ENCODE peak calls at places on chromosomes 4 and X, in ten cellular contexts. Z is kidney epithelial cell, W is GM12864, X is HFF-Myc, L is A549, R is lower leg skin, V is sigmoid colon, B is body of pancreas, K is mammary epithelial cell, T is cardiac muscle cell. S is an unnamed sample.

GRCh38 chr4:132056466-132056865 is 1092.6 kb upstream of the PCDH10 start:
- DNase-seq in L (no peak), W (no peak), R (no peak), Z (no peak), X (no peak), B (no peak), K (no peak), V (no peak), T (peak), S (no peak)

GRCh38 chrX:10513974-10514373 is 106.4 kb downstream of the MID1 start:
- DNase-seq in Z (no peak), X (no peak), W (no peak), T (no peak), K (no peak), B (no peak), L (peak), R (no peak), V (no peak), S (no peak)

GRCh38 chr4:14581741-14582140 is 420.5 kb upstream of the CPEB2 start:
- DNase-seq in L (no peak), B (no peak), R (no peak), V (no peak), X (no peak), W (no peak), Z (no peak), K (no peak), T (no peak), S (no peak)

GRCh38 chrX:21698274-21698673 is 40.1 kb upstream of the KLHL34 start:
- DNase-seq in W (no peak), L (no peak), V (no peak), B (no peak), K (no peak), T (no peak), Z (no peak), R (no peak), X (no peak), S (no peak)

GRCh38 chrX:113222305-113222704 is 381.7 kb upstream of the AMOT start:
- DNase-seq in L (no peak), V (no peak), W (no peak), Z (no peak), K (no peak), X (no peak), R (no peak), B (peak), T (no peak), S (no peak)

GRCh38 chr4:153519677-153520076 is 53.5 kb downstream of the TMEM131L start:
- DNase-seq in W (no peak), L (no peak), V (no peak), Z (no peak), R (no peak), T (no peak), B (no peak), K (no peak), X (no peak), S (no peak)

GRCh38 chr4:116016201-116016600 is 902.8 kb upstream of the NDST4 start:
- DNase-seq in L (no peak), K (peak), T (peak), V (peak), Z (peak), R (no peak), W (no peak), B (peak), X (no peak), S (no peak)

GRCh38 chrX:17030580-17031285 is 84.3 kb downstream of the REPS2 start:
- DNase-seq in R (no peak), K (no peak), W (no peak), Z (no peak), T (peak), V (no peak), X (no peak), B (no peak), L (no peak), S (no peak)

GRCh38 chrX:106730385-106730784 is 3.9 kb downstream of the RNF128 start:
- DNase-seq in V (no peak), W (no peak), B (no peak), Z (no peak), X (no peak), L (no peak), R (no peak), K (no peak), T (no peak), S (no peak)

GRCh38 chr4:30716158-30716557 is 4.0 kb upstream of the PCDH7 start:
- DNase-seq in Z (no peak), K (peak), W (no peak), X (no peak), L (peak), T (peak), B (no peak), R (no peak), V (no peak), S (no peak)

GRCh38 chrX:112367065-112367464 is 284.5 kb upstream of the TRPC5 start:
- DNase-seq in R (no peak), W (no peak), X (no peak), L (no peak), V (no peak), K (no peak), Z (no peak), T (no peak), B (no peak), S (no peak)

GRCh38 chr4:94304365-94304971 is 38.2 kb downstream of the HPGDS start:
- DNase-seq in R (no peak), V (no peak), X (peak), B (no peak), Z (peak), K (peak), W (peak), T (peak), L (peak), S (no peak)

GRCh38 chr4:106238819-106239420 is 77.1 kb downstream of the TBCK start:
- DNase-seq in R (no peak), L (peak), V (no peak), K (peak), W (no peak), X (peak), B (no peak), T (peak), Z (peak), S (no peak)

GRCh38 chr4:16582526-16582925 is 315.9 kb downstream of the LDB2 start:
- DNase-seq in V (no peak), T (no peak), W (no peak), R (no peak), X (no peak), Z (no peak), B (no peak), K (no peak), L (no peak), S (no peak)

GRCh38 chrX:55908685-55909212 is 191.2 kb downstream of the RRAGB start:
- DNase-seq in Z (no peak), V (no peak), B (no peak), L (peak), R (peak), W (no peak), K (peak), T (peak), X (no peak), S (no peak)

GRCh38 chrX:989959-990510 is 222.4 kb downstream of the CRLF2 start:
- DNase-seq in X (peak), B (peak), W (no peak), K (peak), V (peak), L (peak), R (peak), T (peak), Z (peak), S (peak)

GRCh38 chr4:154928640-154929257 is 147.7 kb downstream of the RBM46 start:
- DNase-seq in B (no peak), Z (peak), X (peak), W (no peak), L (peak), R (no peak), T (peak), V (no peak), K (peak), S (no peak)

GRCh38 chr4:1593881-1594345 is 90.2 kb downstream of the FAM53A start:
- DNase-seq in K (no peak), L (no peak), B (no peak), Z (no peak), V (peak), W (no peak), X (no peak), R (no peak), T (no peak), S (no peak)

DNA sequence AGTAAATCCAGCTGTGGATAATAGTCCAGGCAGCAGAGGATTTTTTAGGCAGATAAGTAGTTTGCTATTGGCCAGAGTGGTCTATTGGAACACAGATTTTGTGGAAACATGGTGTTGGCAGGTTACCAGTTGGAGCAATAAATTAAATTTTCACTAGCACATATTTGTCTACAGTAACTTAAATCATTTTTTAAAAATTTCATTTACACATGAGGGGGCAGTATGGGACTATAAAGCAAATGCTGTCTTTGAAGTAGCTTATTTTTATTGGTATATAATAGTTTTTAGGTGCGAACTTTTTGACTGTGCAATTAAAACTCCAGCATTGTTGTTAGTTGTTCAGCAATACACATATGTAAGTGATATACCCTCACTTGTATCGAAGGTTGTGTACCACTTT is 289.8 kb downstream of the ARHGAP10 start:
- DNase-seq in L (no peak), V (no peak), R (no peak), T (no peak), B (no peak), W (no peak), X (no peak), Z (no peak), K (no peak), S (no peak)
- TF ChIP-seq CTCF in L (no peak), V (no peak), R (no peak), T (no peak), B (no peak), W (no peak), X (no peak), Z (no peak), K (no peak), S (no peak)

GRCh38 chrX:12844319-12844718 is 22.6 kb upstream of the TLR7 start:
- DNase-seq in V (no peak), Z (no peak), W (no peak), L (no peak), K (no peak), T (no peak), R (no peak), X (no peak), B (no peak), S (no peak)
- H3K4me3 ChIP-seq in V (no peak), Z (no peak), W (no peak), L (no peak), K (no peak), T (no peak), R (no peak), X (no peak), B (no peak), S (no peak)

GRCh38 chr4:134753390-134753789 is 551.8 kb upstream of the PABPC4L start:
- DNase-seq in W (no peak), R (no peak), Z (no peak), X (no peak), T (no peak), V (no peak), B (no peak), L (no peak), K (no peak), S (no peak)
- TF ChIP-seq CTCF in W (no peak), R (no peak), Z (no peak), X (no peak), T (no peak), V (no peak), B (no peak), L (no peak), K (no peak), S (no peak)

GRCh38 chr4:86893136-86893535 is 914 bp upstream of the C4orf36 start:
- DNase-seq in T (no peak), L (no peak), R (no peak), Z (no peak), K (no peak), B (no peak), W (no peak), X (no peak), V (no peak), S (no peak)
- H3K4me3 ChIP-seq in T (no peak), L (no peak), R (no peak), Z (no peak), K (peak), B (no peak), W (no peak), X (peak), V (no peak), S (peak)

DNA sequence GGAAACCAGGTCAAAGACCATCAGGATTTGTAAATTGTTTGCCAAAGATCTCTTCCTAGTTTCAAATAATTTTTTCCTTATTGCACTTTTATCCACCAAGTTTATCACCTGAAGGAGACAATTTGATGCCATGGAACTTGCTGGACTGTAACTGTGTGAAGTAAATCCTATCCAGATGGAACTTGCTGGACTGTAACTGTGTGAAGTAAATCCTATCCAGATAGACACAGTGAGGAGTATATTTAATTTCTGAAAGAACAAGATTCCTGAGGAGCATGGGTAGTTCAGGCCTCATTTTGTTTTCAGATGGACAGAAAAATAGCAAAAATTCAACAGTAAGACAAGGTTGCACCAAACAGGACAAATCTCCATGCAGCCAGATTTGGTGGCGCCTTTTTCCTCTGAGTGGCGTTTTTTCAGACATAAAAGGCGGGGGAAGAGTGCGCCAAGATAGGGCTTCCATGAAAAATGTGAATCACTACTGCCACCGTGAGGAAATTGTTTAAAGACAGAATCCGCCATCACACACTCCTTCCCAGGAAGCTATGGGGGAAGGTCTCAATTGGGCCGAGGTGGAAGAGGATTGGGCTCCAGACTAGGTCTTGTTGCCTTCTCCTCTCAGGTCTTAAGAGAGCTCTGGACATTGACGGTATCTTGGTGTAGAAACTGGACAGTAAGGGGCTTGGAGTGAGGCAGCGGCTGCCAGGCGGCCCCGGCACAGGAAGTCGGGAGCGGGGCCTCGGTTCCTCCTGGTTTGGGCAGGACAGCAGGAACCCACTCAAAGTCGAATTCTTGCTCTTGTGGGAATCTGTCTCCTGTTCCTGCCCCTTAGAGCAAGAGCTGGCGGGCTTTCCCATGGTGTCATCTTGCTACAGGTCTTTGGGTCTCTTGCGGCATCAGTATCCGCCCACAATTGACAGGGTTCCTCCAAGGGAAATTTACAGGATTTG is 234.7 kb downstream of the OR13H1 start:
- DNase-seq in R (peak), Z (peak), K (peak), W (no peak), T (no peak), V (peak), X (no peak), L (peak), B (peak), S (peak)
- TF ChIP-seq CTCF in R (no peak), Z (peak), K (peak), W (no peak), T (no peak), V (no peak), X (no peak), L (peak), B (no peak), S (peak)

GRCh38 chr4:163495900-163496299 is 1.4 kb downstream of the TMA16 start:
- DNase-seq in L (no peak), Z (no peak), K (peak), W (peak), B (no peak), T (no peak), X (no peak), R (no peak), V (no peak), S (no peak)

GRCh38 chr4:163494360-163495241 is at the start of gene TMA16:
- DNase-seq in W (peak), X (peak), K (peak), R (peak), L (peak), B (peak), V (peak), Z (peak), T (peak), S (peak)

GRCh38 chr4:163489929-163490328 is 4.6 kb upstream of the TMA16 start:
- DNase-seq in B (no peak), K (no peak), V (no peak), W (no peak), T (no peak), R (no peak), Z (no peak), L (no peak), X (no peak), S (no peak)

GRCh38 chr4:163493643-163494359 is 689 bp upstream of the TMA16 start:
- DNase-seq in W (peak), V (no peak), L (peak), Z (no peak), T (no peak), X (no peak), B (no peak), R (peak), K (no peak), S (no peak)

DNA sequence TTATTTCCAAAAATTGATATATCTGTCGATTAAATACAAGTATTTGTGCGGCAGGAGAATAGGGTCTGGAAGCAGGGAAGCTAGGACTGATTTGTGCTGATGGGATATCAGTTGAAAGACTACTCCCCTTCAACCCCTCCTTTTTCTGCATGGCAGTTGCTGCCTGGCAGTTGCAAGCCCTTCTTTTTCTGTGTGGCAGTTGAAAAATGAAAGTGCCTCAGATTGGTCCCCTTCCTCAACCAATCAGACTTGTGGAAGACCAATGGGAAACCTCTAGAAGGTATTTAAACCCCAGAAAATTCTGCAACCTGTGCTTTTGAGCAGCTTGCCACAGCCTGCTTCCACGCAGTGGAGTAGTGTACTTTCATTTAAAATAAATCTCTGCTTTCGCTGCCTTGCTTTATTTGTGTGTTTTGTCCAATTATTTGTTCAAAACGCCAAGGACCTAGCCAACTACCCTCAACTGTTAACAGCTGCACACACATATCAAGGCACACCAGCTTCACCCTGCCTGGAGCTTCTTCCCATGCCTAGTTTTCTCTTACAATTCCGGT is 1.5 kb upstream of the TMA16 start:
- DNase-seq in Z (no peak), K (no peak), R (no peak), L (peak), X (no peak), W (no peak), T (no peak), V (no peak), B (no peak), S (no peak)
- H3K4me3 ChIP-seq in Z (no peak), K (no peak), R (no peak), L (peak), X (peak), W (peak), T (no peak), V (no peak), B (no peak), S (no peak)

GRCh38 chr4:81032174-81032551 is 1.7 kb downstream of the BMP3 start:
- DNase-seq in V (no peak), Z (no peak), B (no peak), X (no peak), R (no peak), T (no peak), W (no peak), K (no peak), L (no peak), S (no peak)

GRCh38 chr4:81030061-81030616 is 369 bp upstream of the BMP3 start:
- DNase-seq in Z (no peak), T (no peak), V (no peak), W (no peak), B (no peak), L (no peak), R (no peak), K (no peak), X (no peak), S (no peak)

GRCh38 chr4:81030617-81031388 is at the start of gene BMP3:
- DNase-seq in K (peak), R (no peak), X (no peak), T (peak), Z (no peak), V (peak), L (peak), W (no peak), B (no peak), S (no peak)

GRCh38 chr4:81031389-81032173 is 1.1 kb downstream of the BMP3 start:
- DNase-seq in W (no peak), Z (no peak), K (no peak), V (no peak), X (no peak), L (no peak), B (no peak), T (no peak), R (no peak), S (no peak)

DNA sequence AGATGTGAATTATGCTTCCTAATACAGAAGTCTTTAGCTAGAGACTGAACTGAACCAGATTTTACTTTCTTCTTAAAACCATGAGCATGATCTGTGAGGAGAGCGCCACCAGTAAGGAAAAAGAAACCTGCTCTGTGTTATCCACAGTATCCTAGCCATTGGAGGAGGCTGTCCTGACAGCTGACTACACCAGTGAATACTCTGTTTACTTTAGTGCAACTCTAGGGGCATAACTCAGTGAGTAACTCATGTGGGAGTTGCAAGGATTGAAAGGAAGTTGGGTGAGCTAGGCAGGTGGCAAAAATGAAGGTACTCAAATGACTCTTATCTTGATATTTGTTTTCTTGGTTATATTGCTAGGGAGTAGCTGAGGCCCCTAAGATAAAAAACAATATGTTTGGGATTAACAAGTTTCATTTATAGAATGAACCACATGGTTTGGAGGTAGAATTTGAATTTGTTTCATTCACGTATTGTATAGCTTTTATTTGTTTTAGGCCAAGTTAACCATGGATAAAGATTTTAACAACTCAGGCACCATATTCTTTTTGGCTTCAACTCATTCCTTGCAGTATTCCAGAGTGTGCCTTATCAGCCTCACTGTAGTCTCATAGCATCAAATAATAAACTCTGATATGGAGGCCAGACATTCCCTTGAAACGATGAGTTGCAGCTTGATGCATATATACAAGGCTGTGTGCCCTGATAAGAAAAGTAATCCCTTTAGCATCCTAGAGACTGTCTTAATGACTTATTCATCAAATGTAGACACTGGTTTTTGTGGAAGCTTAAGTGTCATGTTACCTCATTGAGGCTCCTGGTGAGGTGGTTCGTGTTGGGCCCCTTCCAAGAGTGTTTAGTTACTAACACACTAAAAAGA is 2.5 kb downstream of the BMP3 start:
- DNase-seq in B (no peak), V (no peak), L (no peak), K (no peak), Z (no peak), X (no peak), T (no peak), W (no peak), R (no peak), S (no peak)
- TF ChIP-seq CTCF in B (no peak), V (no peak), L (no peak), K (no peak), Z (no peak), X (no peak), T (no peak), W (no peak), R (no peak), S (no peak)

GRCh38 chr4:182454440-182455013 is 211.3 kb downstream of the TENM3 start:
- DNase-seq in T (no peak), Z (no peak), B (no peak), K (no peak), X (no peak), R (no peak), W (no peak), V (no peak), L (no peak), S (no peak)
- H3K4me3 ChIP-seq in T (no peak), Z (no peak), B (no peak), K (no peak), X (no peak), R (no peak), W (no peak), V (no peak), L (no peak), S (no peak)

GRCh38 chrX:118503260-118504041 is 7.8 kb downstream of the DOCK11 start:
- DNase-seq in T (peak), W (no peak), L (no peak), X (no peak), Z (no peak), V (no peak), R (no peak), K (no peak), B (no peak), S (no peak)
- TF ChIP-seq CTCF in T (no peak), W (no peak), L (no peak), X (no peak), Z (no peak), V (no peak), R (no peak), K (no peak), B (no peak), S (no peak)

GRCh38 chr4:159429693-159430035 is 326.8 kb downstream of the RAPGEF2 start:
- DNase-seq in W (no peak), Z (no peak), L (no peak), T (no peak), K (no peak), B (no peak), R (no peak), V (no peak), X (no peak), S (no peak)
- H3K4me3 ChIP-seq in W (no peak), Z (no peak), L (no peak), T (no peak), K (no peak), B (no peak), R (no peak), V (no peak), X (no peak), S (no peak)

S was measured in coronary artery.